ENCODE peak calls at places on chromosomes 7 and 10, in four cellular contexts. One of them, this sample, is unnamed.

GRCh38 chr10:113000876-113001598 is 51.0 kb downstream of the TCF7L2 start:
- DNase-seq in activated T-cell treated with anti-CD3 and anti-CD28 coated beads for 1 hour: no peak
- DNase-seq in fibroblast of mammary gland: no peak
- DNase-seq in GDM1: no peak
- DNase-seq in this sample: no peak

GRCh38 chr7:2934211-2934731 is 90.2 kb upstream of the GNA12 start:
- DNase-seq in fibroblast of mammary gland: peak
- DNase-seq in GDM1: no peak
- DNase-seq in activated T-cell treated with anti-CD3 and anti-CD28 coated beads for 1 hour: no peak
- DNase-seq in this sample: no peak

GRCh38 chr10:96830511-96831199 is 1.4 kb upstream of the LCOR start:
- DNase-seq in fibroblast of mammary gland: peak
- DNase-seq in GDM1: peak
- DNase-seq in activated T-cell treated with anti-CD3 and anti-CD28 coated beads for 1 hour: peak
- DNase-seq in this sample: peak

GRCh38 chr7:4684826-4685225 is 2.7 kb downstream of the FOXK1 start:
- DNase-seq in GDM1: no peak
- DNase-seq in activated T-cell treated with anti-CD3 and anti-CD28 coated beads for 1 hour: no peak
- DNase-seq in fibroblast of mammary gland: no peak
- DNase-seq in this sample: no peak

GRCh38 chr7:30918676-30919075 is 7.0 kb downstream of the AQP1 start:
- DNase-seq in activated T-cell treated with anti-CD3 and anti-CD28 coated beads for 1 hour: no peak
- DNase-seq in fibroblast of mammary gland: no peak
- DNase-seq in GDM1: no peak
- DNase-seq in this sample: no peak

GRCh38 chr7:132430863-132431822 is 145.1 kb downstream of the PLXNA4 start:
- DNase-seq in activated T-cell treated with anti-CD3 and anti-CD28 coated beads for 1 hour: peak
- DNase-seq in fibroblast of mammary gland: peak
- DNase-seq in GDM1: peak
- DNase-seq in this sample: peak

GRCh38 chr10:46291817-46292572 is 5.2 kb downstream of the ANTXRL start:
- DNase-seq in GDM1: no peak
- DNase-seq in fibroblast of mammary gland: no peak
- DNase-seq in activated T-cell treated with anti-CD3 and anti-CD28 coated beads for 1 hour: no peak
- DNase-seq in this sample: no peak

GRCh38 chr10:55329796-55330195 is 528.8 kb upstream of the PCDH15 start:
- DNase-seq in activated T-cell treated with anti-CD3 and anti-CD28 coated beads for 1 hour: no peak
- DNase-seq in GDM1: no peak
- DNase-seq in fibroblast of mammary gland: no peak
- DNase-seq in this sample: no peak

GRCh38 chr7:77338883-77339629 is 77.1 kb downstream of the GSAP start:
- DNase-seq in GDM1: no peak
- DNase-seq in fibroblast of mammary gland: peak
- DNase-seq in activated T-cell treated with anti-CD3 and anti-CD28 coated beads for 1 hour: no peak
- DNase-seq in this sample: peak

GRCh38 chr7:105339404-105340316 is 49.1 kb downstream of the SRPK2 start:
- DNase-seq in activated T-cell treated with anti-CD3 and anti-CD28 coated beads for 1 hour: no peak
- DNase-seq in fibroblast of mammary gland: no peak
- DNase-seq in GDM1: no peak
- DNase-seq in this sample: no peak

GRCh38 chr7:150398108-150398964 is 19.2 kb downstream of the ZNF775 start:
- DNase-seq in GDM1: no peak
- DNase-seq in activated T-cell treated with anti-CD3 and anti-CD28 coated beads for 1 hour: no peak
- DNase-seq in fibroblast of mammary gland: no peak
- DNase-seq in this sample: no peak

GRCh38 chr7:2063562-2064360 is 169.0 kb downstream of the MAD1L1 start:
- DNase-seq in fibroblast of mammary gland: peak
- DNase-seq in GDM1: no peak
- DNase-seq in activated T-cell treated with anti-CD3 and anti-CD28 coated beads for 1 hour: no peak
- DNase-seq in this sample: no peak

GRCh38 chr10:23065549-23065948 is 29.8 kb upstream of the MSRB2 start:
- DNase-seq in fibroblast of mammary gland: peak
- DNase-seq in activated T-cell treated with anti-CD3 and anti-CD28 coated beads for 1 hour: no peak
- DNase-seq in GDM1: no peak
- DNase-seq in this sample: peak

GRCh38 chr10:28811639-28812349 is 134.5 kb downstream of the BAMBI start:
- DNase-seq in fibroblast of mammary gland: no peak
- DNase-seq in activated T-cell treated with anti-CD3 and anti-CD28 coated beads for 1 hour: no peak
- DNase-seq in GDM1: no peak
- DNase-seq in this sample: no peak